ENCODE peak calls at places on chromosomes 3 and 15, in four cellular contexts. One of them, this sample, is unnamed.

GRCh38 chr15:52552303-52552702 is 16.5 kb downstream of the ARPP19 start:
- DNase-seq in activated T-helper 1 cell treated with Interleukin-2 at 50 U/mL for 16 hours: no peak
- DNase-seq in COR-L47: no peak
- DNase-seq in BE2C: no peak
- DNase-seq in this sample: no peak

GRCh38 chr15:71066983-71067382 is 48.3 kb upstream of the THSD4 start:
- DNase-seq in activated T-helper 1 cell treated with Interleukin-2 at 50 U/mL for 16 hours: no peak
- DNase-seq in COR-L47: no peak
- DNase-seq in BE2C: no peak
- DNase-seq in this sample: no peak

GRCh38 chr15:100663066-100663465 is 60.7 kb downstream of the ASB7 start:
- DNase-seq in activated T-helper 1 cell treated with Interleukin-2 at 50 U/mL for 16 hours: no peak
- DNase-seq in COR-L47: no peak
- DNase-seq in BE2C: peak; percentile 34
- DNase-seq in this sample: no peak

GRCh38 chr15:90315276-90315982 is 36.7 kb upstream of the ZNF774 start:
- DNase-seq in activated T-helper 1 cell treated with Interleukin-2 at 50 U/mL for 16 hours: no peak
- DNase-seq in COR-L47: no peak
- DNase-seq in BE2C: no peak
- DNase-seq in this sample: no peak

GRCh38 chr3:15501126-15501525 is 20.4 kb downstream of the COLQ start:
- DNase-seq in activated T-helper 1 cell treated with Interleukin-2 at 50 U/mL for 16 hours: no peak
- DNase-seq in COR-L47: peak; percentile 49
- DNase-seq in BE2C: peak; percentile 22
- DNase-seq in this sample: no peak

GRCh38 chr3:52121459-52121795 is 32.8 kb downstream of the POC1A start:
- DNase-seq in activated T-helper 1 cell treated with Interleukin-2 at 50 U/mL for 16 hours: no peak
- DNase-seq in COR-L47: no peak
- DNase-seq in BE2C: no peak
- DNase-seq in this sample: no peak

GRCh38 chr3:124373524-124373923 is 356.7 kb upstream of the UMPS start:
- DNase-seq in activated T-helper 1 cell treated with Interleukin-2 at 50 U/mL for 16 hours: no peak
- DNase-seq in COR-L47: no peak
- DNase-seq in BE2C: no peak
- DNase-seq in this sample: no peak

GRCh38 chr15:72078887-72079286 is 39.1 kb downstream of the MYO9A start:
- DNase-seq in activated T-helper 1 cell treated with Interleukin-2 at 50 U/mL for 16 hours: no peak
- DNase-seq in COR-L47: no peak
- DNase-seq in BE2C: no peak
- DNase-seq in this sample: no peak

GRCh38 chr3:160226026-160226739 is 961 bp downstream of the C3orf80 start:
- DNase-seq in activated T-helper 1 cell treated with Interleukin-2 at 50 U/mL for 16 hours: no peak
- DNase-seq in COR-L47: peak; percentile 17
- DNase-seq in BE2C: peak; percentile 21
- DNase-seq in this sample: no peak

GRCh38 chr3:152480282-152480953 is 211.7 kb downstream of the MBNL1 start:
- DNase-seq in activated T-helper 1 cell treated with Interleukin-2 at 50 U/mL for 16 hours: no peak
- DNase-seq in COR-L47: no peak
- DNase-seq in BE2C: no peak
- DNase-seq in this sample: no peak